ENCODE peak calls at places on chromosomes 12 and 14, in five cellular contexts. One of them, this sample, is unnamed.

GRCh38 chr12:92553389-92553788 is 149.4 kb upstream of the PLEKHG7 start:
- DNase-seq in aorta: peak
- DNase-seq in HepG2: no peak
- DNase-seq in NCI-H2081 treated with DMSO at 0.1 percent for 48 hours: no peak
- DNase-seq in NCI-H1092: no peak
- DNase-seq in this sample: no peak

GRCh38 chr14:106874365-106874764 is 1348.0 kb downstream of the TMEM121 start:
- DNase-seq in NCI-H1092: no peak
- DNase-seq in NCI-H2081 treated with DMSO at 0.1 percent for 48 hours: no peak
- DNase-seq in aorta: no peak
- DNase-seq in HepG2: no peak
- DNase-seq in this sample: no peak

GRCh38 chr14:106318700-106319099 is 792.3 kb downstream of the TMEM121 start:
- DNase-seq in NCI-H1092: no peak
- DNase-seq in HepG2: no peak
- DNase-seq in NCI-H2081 treated with DMSO at 0.1 percent for 48 hours: no peak
- DNase-seq in aorta: no peak
- DNase-seq in this sample: peak

GRCh38 chr14:104265918-104266642 is 127.7 kb downstream of the KIF26A start:
- DNase-seq in NCI-H1092: no peak
- DNase-seq in NCI-H2081 treated with DMSO at 0.1 percent for 48 hours: no peak
- DNase-seq in HepG2: no peak
- DNase-seq in aorta: no peak
- DNase-seq in this sample: peak

GRCh38 chr12:30694971-30695326 is 720 bp downstream of the IPO8 start:
- DNase-seq in HepG2: peak
- DNase-seq in NCI-H1092: peak
- DNase-seq in aorta: peak
- DNase-seq in NCI-H2081 treated with DMSO at 0.1 percent for 48 hours: no peak
- DNase-seq in this sample: peak

GRCh38 chr12:85805654-85806053 is 30.6 kb downstream of the RASSF9 start:
- DNase-seq in NCI-H1092: no peak
- DNase-seq in HepG2: no peak
- DNase-seq in aorta: no peak
- DNase-seq in NCI-H2081 treated with DMSO at 0.1 percent for 48 hours: no peak
- DNase-seq in this sample: no peak

GRCh38 chr12:18261273-18261672 is at the start of gene PIK3C2G:
- DNase-seq in aorta: no peak
- DNase-seq in NCI-H2081 treated with DMSO at 0.1 percent for 48 hours: no peak
- DNase-seq in HepG2: no peak
- DNase-seq in NCI-H1092: no peak
- DNase-seq in this sample: no peak

GRCh38 chr12:32901553-32901952 is 5.0 kb upstream of the PKP2 start:
- DNase-seq in HepG2: peak
- DNase-seq in aorta: no peak
- DNase-seq in NCI-H2081 treated with DMSO at 0.1 percent for 48 hours: no peak
- DNase-seq in NCI-H1092: no peak
- DNase-seq in this sample: no peak

GRCh38 chr14:93683241-93683640 is 105.0 kb downstream of the PRIMA1 start:
- DNase-seq in HepG2: no peak
- DNase-seq in aorta: no peak
- DNase-seq in NCI-H2081 treated with DMSO at 0.1 percent for 48 hours: no peak
- DNase-seq in NCI-H1092: no peak
- DNase-seq in this sample: no peak

GRCh38 chr12:120466560-120467315 is 2.8 kb downstream of the SRSF9 start:
- DNase-seq in aorta: no peak
- DNase-seq in NCI-H1092: no peak
- DNase-seq in HepG2: peak
- DNase-seq in NCI-H2081 treated with DMSO at 0.1 percent for 48 hours: no peak
- DNase-seq in this sample: peak

GRCh38 chr12:6765048-6765633 is 1.0 kb upstream of the PTMS start:
- DNase-seq in NCI-H1092: no peak
- DNase-seq in NCI-H2081 treated with DMSO at 0.1 percent for 48 hours: no peak
- DNase-seq in aorta: no peak
- DNase-seq in HepG2: no peak
- DNase-seq in this sample: no peak

GRCh38 chr14:100547633-100548294 is 39.5 kb downstream of the BEGAIN start:
- DNase-seq in NCI-H2081 treated with DMSO at 0.1 percent for 48 hours: peak
- DNase-seq in HepG2: no peak
- DNase-seq in aorta: peak
- DNase-seq in NCI-H1092: peak
- DNase-seq in this sample: peak

GRCh38 chr12:21989819-21990412 is 48.7 kb upstream of the ABCC9 start:
- DNase-seq in NCI-H1092: no peak
- DNase-seq in NCI-H2081 treated with DMSO at 0.1 percent for 48 hours: no peak
- DNase-seq in HepG2: peak
- DNase-seq in aorta: no peak
- DNase-seq in this sample: no peak

GRCh38 chr12:30437044-30437443 is 258.6 kb downstream of the IPO8 start:
- DNase-seq in NCI-H1092: no peak
- DNase-seq in HepG2: no peak
- DNase-seq in aorta: no peak
- DNase-seq in NCI-H2081 treated with DMSO at 0.1 percent for 48 hours: no peak
- DNase-seq in this sample: no peak

GRCh38 chr14:94320243-94320642 is 2.9 kb downstream of the SERPINA6 start:
- DNase-seq in HepG2: peak
- DNase-seq in aorta: no peak
- DNase-seq in NCI-H2081 treated with DMSO at 0.1 percent for 48 hours: no peak
- DNase-seq in NCI-H1092: no peak
- DNase-seq in this sample: no peak

GRCh38 chr14:97603201-97603600 is 806.0 kb downstream of the VRK1 start:
- DNase-seq in aorta: no peak
- DNase-seq in HepG2: no peak
- DNase-seq in NCI-H1092: no peak
- DNase-seq in NCI-H2081 treated with DMSO at 0.1 percent for 48 hours: no peak
- DNase-seq in this sample: no peak

GRCh38 chr12:8034802-8035201 is 2.3 kb downstream of the FOXJ2 start:
- DNase-seq in NCI-H1092: no peak
- DNase-seq in HepG2: no peak
- DNase-seq in aorta: no peak
- DNase-seq in NCI-H2081 treated with DMSO at 0.1 percent for 48 hours: no peak
- DNase-seq in this sample: no peak

GRCh38 chr12:72346331-72346944 is 74.3 kb downstream of the TRHDE start:
- DNase-seq in HepG2: peak
- DNase-seq in NCI-H1092: peak
- DNase-seq in aorta: no peak
- DNase-seq in NCI-H2081 treated with DMSO at 0.1 percent for 48 hours: peak
- DNase-seq in this sample: no peak

GRCh38 chr14:103315368-103315911 is 18.6 kb upstream of the EIF5 start:
- DNase-seq in NCI-H1092: no peak
- DNase-seq in NCI-H2081 treated with DMSO at 0.1 percent for 48 hours: no peak
- DNase-seq in aorta: peak
- DNase-seq in HepG2: peak
- DNase-seq in this sample: no peak

GRCh38 chr12:78568326-78569020 is 296.1 kb upstream of the SYT1 start:
- DNase-seq in NCI-H1092: no peak
- DNase-seq in HepG2: no peak
- DNase-seq in NCI-H2081 treated with DMSO at 0.1 percent for 48 hours: no peak
- DNase-seq in aorta: no peak
- DNase-seq in this sample: no peak

GRCh38 chr12:9649532-9649940 is 20.0 kb upstream of the CLEC2D start:
- DNase-seq in NCI-H2081 treated with DMSO at 0.1 percent for 48 hours: no peak
- DNase-seq in HepG2: no peak
- DNase-seq in NCI-H1092: no peak
- DNase-seq in aorta: no peak
- DNase-seq in this sample: no peak

GRCh38 chr12:62714409-62715075 is 220.4 kb downstream of the PPM1H start:
- DNase-seq in aorta: no peak
- DNase-seq in NCI-H1092: no peak
- DNase-seq in NCI-H2081 treated with DMSO at 0.1 percent for 48 hours: no peak
- DNase-seq in HepG2: no peak
- DNase-seq in this sample: no peak

GRCh38 chr12:57524814-57525614 is 2.4 kb downstream of the MBD6 start:
- DNase-seq in HepG2: no peak
- DNase-seq in aorta: no peak
- DNase-seq in NCI-H1092: no peak
- DNase-seq in NCI-H2081 treated with DMSO at 0.1 percent for 48 hours: no peak
- DNase-seq in this sample: no peak

GRCh38 chr12:95733156-95733825 is 57.3 kb downstream of the NTN4 start:
- DNase-seq in HepG2: no peak
- DNase-seq in NCI-H2081 treated with DMSO at 0.1 percent for 48 hours: no peak
- DNase-seq in aorta: no peak
- DNase-seq in NCI-H1092: no peak
- DNase-seq in this sample: no peak

GRCh38 chr12:119692410-119692809 is 24.5 kb downstream of the PRKAB1 start:
- DNase-seq in aorta: no peak
- DNase-seq in NCI-H2081 treated with DMSO at 0.1 percent for 48 hours: no peak
- DNase-seq in HepG2: no peak
- DNase-seq in NCI-H1092: no peak
- DNase-seq in this sample: no peak

GRCh38 chr12:49609875-49610154 is 4.4 kb upstream of the FAM186B start:
- DNase-seq in NCI-H2081 treated with DMSO at 0.1 percent for 48 hours: no peak
- DNase-seq in HepG2: no peak
- DNase-seq in NCI-H1092: no peak
- DNase-seq in aorta: no peak
- DNase-seq in this sample: no peak

GRCh38 chr12:105485926-105486325 is 155.4 kb downstream of the C12orf75 start:
- DNase-seq in NCI-H1092: no peak
- DNase-seq in NCI-H2081 treated with DMSO at 0.1 percent for 48 hours: no peak
- DNase-seq in HepG2: no peak
- DNase-seq in aorta: no peak
- DNase-seq in this sample: no peak

GRCh38 chr14:68653108-68653507 is 139.8 kb downstream of the ZFP36L1 start:
- DNase-seq in aorta: no peak
- DNase-seq in HepG2: no peak
- DNase-seq in NCI-H2081 treated with DMSO at 0.1 percent for 48 hours: no peak
- DNase-seq in NCI-H1092: no peak
- DNase-seq in this sample: no peak

This sample was measured in Peyer's patch.